ENCODE peak calls at places on chromosome 6, in seven cellular contexts. M, Z, A, L, P, R and N are unnamed samples.

GRCh38 chr6:148538251-148539190 is 195.9 kb downstream of the SASH1 start:
- DNase-seq in M (no peak), Z (no peak), A (peak), L (no peak), P (no peak), R (no peak), N (no peak)

GRCh38 chr6:683742-684440 is 9.0 kb downstream of the EXOC2 start:
- DNase-seq in M (no peak), Z (no peak), A (peak), L (no peak), P (no peak), R (no peak), N (no peak)

GRCh38 chr6:16409531-16410441 is 171.4 kb downstream of the GMPR start:
- DNase-seq in M (peak), Z (peak), A (peak), L (peak), P (peak), R (peak), N (peak)

GRCh38 chr6:80223743-80224212 is 117.3 kb downstream of the BCKDHB start:
- DNase-seq in M (no peak), Z (no peak), A (no peak), L (no peak), P (no peak), R (no peak), N (no peak)

GRCh38 chr6:34836451-34836850 is 44.6 kb downstream of the BLTP3A start:
- DNase-seq in M (no peak), Z (no peak), A (no peak), L (no peak), P (no peak), R (no peak), N (no peak)

GRCh38 chr6:71887006-71887743 is 825 bp downstream of the RIMS1 start:
- DNase-seq in M (no peak), Z (no peak), A (no peak), L (no peak), P (peak), R (no peak), N (no peak)

GRCh38 chr6:28446818-28447511 is 3.7 kb upstream of the ZSCAN23 start:
- DNase-seq in M (no peak), Z (no peak), A (peak), L (no peak), P (no peak), R (no peak), N (no peak)

GRCh38 chr6:165834613-165835259 is 171.7 kb upstream of the PDE10A start:
- DNase-seq in M (peak), Z (peak), A (peak), L (peak), P (peak), R (peak), N (peak)

GRCh38 chr6:104855507-104855906 is 4.2 kb downstream of the HACE1 start:
- DNase-seq in M (no peak), Z (no peak), A (peak), L (no peak), P (no peak), R (no peak), N (no peak)

GRCh38 chr6:80638222-80639055 is 532.0 kb downstream of the BCKDHB start:
- DNase-seq in M (peak), Z (no peak), A (peak), L (peak), P (no peak), R (peak), N (peak)

GRCh38 chr6:107179004-107179403 is 63.7 kb upstream of the BEND3 start:
- DNase-seq in M (no peak), Z (no peak), A (peak), L (no peak), P (no peak), R (no peak), N (peak)

GRCh38 chr6:128098000-128098581 is 197.2 kb upstream of the THEMIS start:
- DNase-seq in M (no peak), Z (no peak), A (peak), L (no peak), P (no peak), R (no peak), N (no peak)
- H3K27ac ChIP-seq in M (no peak), Z (no peak), A (no peak), L (no peak), P (no peak), R (no peak), N (no peak)

GRCh38 chr6:158517038-158517437 is 42.9 kb upstream of the TMEM181 start:
- DNase-seq in M (no peak), Z (no peak), A (no peak), L (no peak), P (no peak), R (no peak), N (no peak)

GRCh38 chr6:158516098-158516497 is 43.8 kb upstream of the TMEM181 start:
- DNase-seq in M (no peak), Z (no peak), A (no peak), L (no peak), P (no peak), R (no peak), N (no peak)

GRCh38 chr6:158519354-158519753 is 40.5 kb upstream of the TMEM181 start:
- DNase-seq in M (no peak), Z (peak), A (no peak), L (no peak), P (no peak), R (no peak), N (no peak)

GRCh38 chr6:158518196-158519127 is 41.4 kb upstream of the TMEM181 start:
- DNase-seq in M (peak), Z (peak), A (peak), L (peak), P (no peak), R (peak), N (peak)

GRCh38 chr6:158517581-158517980 is 42.3 kb upstream of the TMEM181 start:
- DNase-seq in M (no peak), Z (no peak), A (no peak), L (no peak), P (no peak), R (no peak), N (no peak)
- H3K4me3 ChIP-seq in M (no peak), Z (no peak), A (no peak), L (peak), P (no peak), R (no peak), N (no peak)

DNA sequence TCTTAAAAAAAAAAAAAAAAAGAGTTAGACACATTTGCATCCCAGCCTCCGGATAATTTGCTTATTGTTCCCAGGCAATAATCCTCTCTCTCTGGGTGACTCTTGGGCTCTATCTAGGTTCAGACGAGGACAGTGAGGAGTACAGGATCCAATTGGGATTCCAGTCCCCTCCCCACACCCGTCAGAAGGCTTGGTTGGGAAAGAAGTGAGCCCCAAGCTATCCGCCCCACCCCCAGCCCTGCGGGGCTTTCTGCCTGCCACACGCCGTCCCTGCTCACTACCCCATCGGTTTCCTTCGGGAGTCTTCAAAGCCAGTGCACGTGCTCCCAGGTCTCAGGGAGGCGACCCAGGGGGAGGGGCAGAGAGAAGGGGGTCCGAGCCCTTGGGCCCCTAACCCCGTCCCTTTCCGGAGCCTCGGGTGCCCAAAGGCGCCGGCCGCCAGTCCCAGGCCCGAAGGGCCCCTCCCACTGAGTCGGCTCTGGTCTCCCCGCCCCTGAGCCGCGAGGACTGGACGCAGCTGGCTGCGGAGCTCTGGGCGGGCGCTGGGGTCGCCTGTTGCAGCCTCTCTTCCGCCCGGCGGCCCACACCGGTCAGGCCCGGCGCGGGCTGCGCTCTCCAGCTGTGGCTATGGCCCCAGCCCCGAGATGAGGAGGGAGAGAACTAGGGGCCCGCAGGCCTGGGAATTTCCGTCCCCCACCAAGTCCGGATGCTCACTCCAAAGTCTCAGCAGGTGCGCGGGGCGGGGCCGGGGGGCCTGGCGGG is 2.5 kb downstream of the MYMX start:
- DNase-seq in M (peak), Z (peak), A (peak), L (peak), P (peak), R (peak), N (peak)
- TF ChIP-seq POLR2A in M (no peak), Z (peak), A (no peak), L (peak), P (peak), R (peak), N (peak)

GRCh38 chr6:31813463-31813849 is 1.6 kb downstream of the HSPA1L start:
- DNase-seq in M (no peak), Z (no peak), A (no peak), L (no peak), P (no peak), R (no peak), N (no peak)
- H3K27ac ChIP-seq in M (peak), Z (peak), A (no peak), L (peak), P (peak), R (peak), N (peak)

GRCh38 chr6:37103169-37104039 is 66.5 kb upstream of the PIM1 start:
- DNase-seq in M (peak), Z (peak), A (no peak), L (peak), P (peak), R (peak), N (peak)
- H3K4me3 ChIP-seq in M (peak), Z (peak), A (no peak), L (peak), P (peak), R (no peak), N (no peak)

GRCh38 chr6:84269947-84270733 is 42.7 kb upstream of the CEP162 start:
- DNase-seq in M (no peak), Z (no peak), A (no peak), L (no peak), P (no peak), R (peak), N (no peak)
- TF ChIP-seq POLR2A in M (no peak), Z (no peak), A (no peak), L (no peak), P (no peak), R (no peak), N (no peak)

GRCh38 chr6:26251354-26252081 is 113.5 kb upstream of the BTN3A2 start:
- DNase-seq in M (peak), Z (no peak), A (peak), L (no peak), P (no peak), R (peak), N (peak)
- H3K27ac ChIP-seq in M (peak), Z (no peak), A (peak), L (no peak), P (peak), R (no peak), N (peak)

GRCh38 chr6:112252571-112253504 is 1.5 kb downstream of the LAMA4 start:
- DNase-seq in M (no peak), Z (no peak), A (peak), L (no peak), P (no peak), R (no peak), N (no peak)
- H3K4me3 ChIP-seq in M (peak), Z (peak), A (peak), L (peak), P (peak), R (no peak), N (peak)

GRCh38 chr6:19841181-19841580 is 4.0 kb downstream of the ID4 start:
- DNase-seq in M (no peak), Z (no peak), A (no peak), L (no peak), P (no peak), R (no peak), N (no peak)
- TF ChIP-seq POLR2A in M (no peak), Z (no peak), A (no peak), L (no peak), P (no peak), R (no peak), N (no peak)

DNA sequence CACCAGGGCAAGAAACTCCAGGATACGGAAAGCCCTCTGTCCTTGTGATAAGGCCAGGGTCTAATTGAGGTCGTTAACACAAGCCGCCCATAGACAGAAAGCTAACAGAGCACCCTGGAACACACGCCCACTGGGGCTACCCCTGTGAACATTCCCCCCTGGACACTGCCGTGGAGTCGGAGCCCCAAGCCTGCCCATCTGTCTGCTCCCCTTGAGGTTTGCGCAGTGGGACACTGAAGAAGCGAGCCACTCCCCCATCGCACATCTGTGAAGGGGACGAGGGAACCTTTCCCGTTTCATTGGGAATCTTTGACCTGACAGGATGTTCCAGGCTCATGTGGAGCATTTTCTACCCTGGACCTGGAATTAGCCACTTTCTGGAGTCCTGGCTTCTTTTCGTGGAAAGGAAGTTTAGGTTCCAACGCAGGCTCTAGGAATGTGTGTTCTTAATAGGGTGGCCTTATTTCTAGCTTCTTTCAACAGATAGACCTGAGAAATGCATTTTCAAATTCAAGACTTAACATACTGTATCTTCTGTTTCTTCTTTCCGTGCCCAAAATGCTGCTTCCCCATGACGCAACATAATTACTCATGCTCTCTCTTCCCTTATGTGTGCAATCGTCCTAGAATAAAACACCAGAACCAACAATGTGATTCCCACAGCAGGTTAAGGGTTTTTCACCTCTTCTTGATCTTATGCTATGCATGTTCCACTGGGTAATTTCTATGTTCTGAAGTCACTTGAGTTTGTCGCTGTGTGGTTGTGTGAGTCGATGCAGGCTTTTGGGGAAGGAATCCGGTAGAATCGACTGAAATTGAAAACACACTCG is 161.1 kb downstream of the ERMARD start:
- DNase-seq in M (no peak), Z (no peak), A (no peak), L (no peak), P (no peak), R (no peak), N (no peak)
- H3K27ac ChIP-seq in M (no peak), Z (no peak), A (no peak), L (no peak), P (no peak), R (no peak), N (no peak)